ENCODE peak calls at places on chromosomes 1 and 21, in nine cellular contexts. One of them, this sample, is unnamed.

GRCh38 chr1:162882248-162882666 is 21.3 kb upstream of the CCDC190 start:
- DNase-seq in breast epithelium: no peak
- DNase-seq in psoas muscle: no peak
- DNase-seq in tibial nerve: no peak
- DNase-seq in keratinocyte: no peak
- DNase-seq in kidney: peak; percentile 33
- DNase-seq in ovary: no peak
- DNase-seq in mammary epithelial cell: no peak
- DNase-seq in sigmoid colon: no peak
- DNase-seq in this sample: no peak

GRCh38 chr1:28232558-28233263 is at the start of gene DNAJC8:
- DNase-seq in mammary epithelial cell: peak; percentile 84
- DNase-seq in sigmoid colon: peak; percentile 98
- DNase-seq in kidney: peak; percentile 98
- DNase-seq in tibial nerve: peak; percentile 98
- DNase-seq in psoas muscle: peak; percentile 96
- DNase-seq in keratinocyte: peak; percentile 65
- DNase-seq in ovary: peak; percentile 95
- DNase-seq in breast epithelium: peak; percentile 97
- DNase-seq in this sample: peak; percentile 76

GRCh38 chr1:231748744-231749143 is 122.2 kb downstream of the DISC1 start:
- DNase-seq in psoas muscle: no peak
- DNase-seq in ovary: peak; percentile 32
- DNase-seq in tibial nerve: no peak
- DNase-seq in mammary epithelial cell: no peak
- DNase-seq in keratinocyte: no peak
- DNase-seq in breast epithelium: no peak
- DNase-seq in sigmoid colon: no peak
- DNase-seq in kidney: no peak
- DNase-seq in this sample: no peak

GRCh38 chr1:56073614-56074356 is 505.6 kb downstream of the PLPP3 start:
- DNase-seq in breast epithelium: no peak
- DNase-seq in kidney: peak; percentile 73
- DNase-seq in mammary epithelial cell: no peak
- DNase-seq in sigmoid colon: peak; percentile 87
- DNase-seq in keratinocyte: no peak
- DNase-seq in ovary: peak; percentile 81
- DNase-seq in psoas muscle: peak; percentile 63
- DNase-seq in tibial nerve: peak; percentile 83
- DNase-seq in this sample: peak; percentile 91

GRCh38 chr1:204621996-204622395 is 63.5 kb downstream of the LRRN2 start:
- DNase-seq in ovary: no peak
- DNase-seq in keratinocyte: no peak
- DNase-seq in breast epithelium: no peak
- DNase-seq in kidney: peak; percentile 32
- DNase-seq in sigmoid colon: no peak
- DNase-seq in mammary epithelial cell: no peak
- DNase-seq in psoas muscle: no peak
- DNase-seq in tibial nerve: no peak
- DNase-seq in this sample: no peak

GRCh38 chr1:224256642-224257041 is 73.3 kb downstream of the NVL start:
- DNase-seq in ovary: no peak
- DNase-seq in kidney: no peak
- DNase-seq in breast epithelium: no peak
- DNase-seq in tibial nerve: no peak
- DNase-seq in keratinocyte: no peak
- DNase-seq in psoas muscle: no peak
- DNase-seq in mammary epithelial cell: no peak
- DNase-seq in sigmoid colon: no peak
- DNase-seq in this sample: no peak

GRCh38 chr1:26602378-26602959 is 72.9 kb downstream of the RPS6KA1 start:
- DNase-seq in breast epithelium: no peak
- DNase-seq in kidney: no peak
- DNase-seq in keratinocyte: no peak
- DNase-seq in mammary epithelial cell: peak; percentile 48
- DNase-seq in ovary: peak; percentile 60
- DNase-seq in tibial nerve: no peak
- DNase-seq in psoas muscle: no peak
- DNase-seq in sigmoid colon: no peak
- DNase-seq in this sample: no peak

GRCh38 chr1:174218983-174219382 is 59.7 kb downstream of the RABGAP1L start:
- DNase-seq in psoas muscle: no peak
- DNase-seq in ovary: no peak
- DNase-seq in breast epithelium: no peak
- DNase-seq in mammary epithelial cell: no peak
- DNase-seq in kidney: no peak
- DNase-seq in sigmoid colon: no peak
- DNase-seq in keratinocyte: no peak
- DNase-seq in tibial nerve: no peak
- DNase-seq in this sample: no peak

GRCh38 chr1:173661271-173661670 is 8.4 kb downstream of the ANKRD45 start:
- DNase-seq in kidney: no peak
- DNase-seq in sigmoid colon: no peak
- DNase-seq in tibial nerve: no peak
- DNase-seq in ovary: no peak
- DNase-seq in breast epithelium: no peak
- DNase-seq in mammary epithelial cell: no peak
- DNase-seq in psoas muscle: no peak
- DNase-seq in keratinocyte: no peak
- DNase-seq in this sample: no peak

GRCh38 chr1:118395430-118396001 is 210.5 kb upstream of the SPAG17 start:
- DNase-seq in tibial nerve: no peak
- DNase-seq in keratinocyte: no peak
- DNase-seq in ovary: no peak
- DNase-seq in mammary epithelial cell: no peak
- DNase-seq in psoas muscle: no peak
- DNase-seq in breast epithelium: no peak
- DNase-seq in kidney: no peak
- DNase-seq in sigmoid colon: no peak
- DNase-seq in this sample: no peak

GRCh38 chr1:6143392-6143791 is 36.7 kb downstream of the CHD5 start:
- DNase-seq in keratinocyte: no peak
- DNase-seq in mammary epithelial cell: peak; percentile 40
- DNase-seq in psoas muscle: no peak
- DNase-seq in breast epithelium: no peak
- DNase-seq in ovary: no peak
- DNase-seq in kidney: no peak
- DNase-seq in sigmoid colon: no peak
- DNase-seq in tibial nerve: no peak
- DNase-seq in this sample: no peak

GRCh38 chr21:41478319-41479177 is 29.4 kb downstream of the TMPRSS2 start:
- DNase-seq in keratinocyte: no peak
- DNase-seq in breast epithelium: no peak
- DNase-seq in kidney: no peak
- DNase-seq in ovary: no peak
- DNase-seq in mammary epithelial cell: peak; percentile 48
- DNase-seq in sigmoid colon: no peak
- DNase-seq in psoas muscle: no peak
- DNase-seq in tibial nerve: no peak
- DNase-seq in this sample: no peak

GRCh38 chr21:41482321-41482720 is 25.6 kb downstream of the TMPRSS2 start:
- DNase-seq in ovary: no peak
- DNase-seq in kidney: no peak
- DNase-seq in keratinocyte: no peak
- DNase-seq in psoas muscle: no peak
- DNase-seq in tibial nerve: no peak
- DNase-seq in breast epithelium: no peak
- DNase-seq in mammary epithelial cell: peak; percentile 23
- DNase-seq in sigmoid colon: no peak
- DNase-seq in this sample: no peak

GRCh38 chr21:41479686-41480085 is 28.3 kb downstream of the TMPRSS2 start:
- DNase-seq in sigmoid colon: no peak
- DNase-seq in keratinocyte: no peak
- DNase-seq in mammary epithelial cell: no peak
- DNase-seq in ovary: no peak
- DNase-seq in breast epithelium: no peak
- DNase-seq in psoas muscle: no peak
- DNase-seq in tibial nerve: no peak
- DNase-seq in kidney: no peak
- DNase-seq in this sample: no peak

GRCh38 chr21:41481191-41481590 is 26.8 kb downstream of the TMPRSS2 start:
- DNase-seq in breast epithelium: no peak
- DNase-seq in keratinocyte: no peak
- DNase-seq in kidney: no peak
- DNase-seq in ovary: no peak
- DNase-seq in sigmoid colon: no peak
- DNase-seq in psoas muscle: no peak
- DNase-seq in mammary epithelial cell: no peak
- DNase-seq in tibial nerve: no peak
- DNase-seq in this sample: no peak

GRCh38 chr21:41480086-41480690 is 27.8 kb downstream of the TMPRSS2 start:
- DNase-seq in psoas muscle: no peak
- DNase-seq in mammary epithelial cell: no peak
- DNase-seq in ovary: no peak
- DNase-seq in kidney: no peak
- DNase-seq in keratinocyte: no peak
- DNase-seq in tibial nerve: no peak
- DNase-seq in breast epithelium: no peak
- DNase-seq in sigmoid colon: no peak
- DNase-seq in this sample: no peak
- H3K36me3 ChIP-seq in psoas muscle: no peaks in the 10 kb centered on the region
- H3K36me3 ChIP-seq in mammary epithelial cell: no peaks in the 10 kb centered on the region
- H3K36me3 ChIP-seq in ovary: no peaks in the 10 kb centered on the region
- H3K36me3 ChIP-seq in kidney: peaks cover 17% of the 10 kb centered on the region
- H3K36me3 ChIP-seq in keratinocyte: no peaks in the 10 kb centered on the region
- H3K36me3 ChIP-seq in tibial nerve: no peaks in the 10 kb centered on the region
- H3K36me3 ChIP-seq in breast epithelium: no peaks in the 10 kb centered on the region
- H3K36me3 ChIP-seq in sigmoid colon: no peaks in the 10 kb centered on the region
- H3K36me3 ChIP-seq in this sample: no peaks in the 10 kb centered on the region

GRCh38 chr1:11414921-11415538 is 63.9 kb upstream of the DISP3 start:
- DNase-seq in psoas muscle: no peak
- DNase-seq in keratinocyte: no peak
- DNase-seq in kidney: no peak
- DNase-seq in mammary epithelial cell: no peak
- DNase-seq in ovary: no peak
- DNase-seq in tibial nerve: no peak
- DNase-seq in sigmoid colon: no peak
- DNase-seq in breast epithelium: no peak
- DNase-seq in this sample: no peak
- TF ChIP-seq CTCF in psoas muscle: no peak
- TF ChIP-seq CTCF in keratinocyte: no peak
- TF ChIP-seq CTCF in kidney: no peak
- TF ChIP-seq CTCF in mammary epithelial cell: no peak
- TF ChIP-seq CTCF in ovary: no peak
- TF ChIP-seq CTCF in tibial nerve: no peak
- TF ChIP-seq CTCF in sigmoid colon: no peak
- TF ChIP-seq CTCF in breast epithelium: no peak
- TF ChIP-seq CTCF in this sample: no peak

DNA sequence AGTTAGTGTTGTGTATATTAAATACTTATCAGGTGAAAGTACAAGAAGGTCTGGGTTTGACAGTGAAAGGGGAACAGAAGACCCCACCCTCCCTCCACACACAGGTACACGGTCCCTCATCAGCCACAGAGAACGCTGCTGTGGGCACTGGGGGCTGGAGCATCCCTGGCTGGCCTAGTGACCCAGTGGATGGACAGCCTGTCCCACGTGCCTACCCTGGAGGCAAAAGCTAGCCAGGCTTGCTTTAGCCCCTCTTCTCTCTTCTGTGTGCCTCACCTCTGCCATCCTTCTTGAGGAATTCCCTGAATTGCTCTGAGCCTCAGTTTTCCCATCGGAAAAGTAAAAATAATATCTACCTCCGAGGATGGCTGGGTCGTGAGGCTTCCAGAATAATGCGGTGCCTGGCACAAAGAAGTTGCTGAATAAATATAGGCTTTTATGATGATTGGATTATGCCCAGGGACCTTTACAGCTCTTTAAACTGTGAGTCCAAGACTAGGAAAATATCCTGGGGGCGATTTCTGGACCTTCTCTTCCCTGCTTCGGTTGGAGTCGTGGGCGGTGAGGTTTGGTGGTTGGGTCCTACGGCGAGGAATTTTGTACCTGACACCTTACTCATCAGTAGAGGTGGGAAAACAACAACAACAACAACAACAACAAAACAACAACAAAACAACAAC is 918 bp downstream of the IFNLR1 start:
- DNase-seq in tibial nerve: no peak
- DNase-seq in ovary: no peak
- DNase-seq in psoas muscle: no peak
- DNase-seq in mammary epithelial cell: no peak
- DNase-seq in sigmoid colon: no peak
- DNase-seq in kidney: no peak
- DNase-seq in breast epithelium: no peak
- DNase-seq in keratinocyte: no peak
- DNase-seq in this sample: no peak
- H3K4me3 ChIP-seq in tibial nerve: no peak overlapping the region
- H3K4me3 ChIP-seq in ovary: peak overlapping the region; percentile 39
- H3K4me3 ChIP-seq in psoas muscle: peak overlapping the region; percentile 77
- H3K4me3 ChIP-seq in mammary epithelial cell: peak overlapping the region; percentile 53
- H3K4me3 ChIP-seq in sigmoid colon: no peak overlapping the region
- H3K4me3 ChIP-seq in kidney: peak overlapping the region; percentile 55
- H3K4me3 ChIP-seq in breast epithelium: no peak overlapping the region
- H3K4me3 ChIP-seq in keratinocyte: peak overlapping the region; percentile 76
- H3K4me3 ChIP-seq in this sample: peak overlapping the region; percentile 69

GRCh38 chr1:30953685-30954084 is 45.1 kb upstream of the SDC3 start:
- DNase-seq in kidney: no peak
- DNase-seq in psoas muscle: no peak
- DNase-seq in ovary: no peak
- DNase-seq in mammary epithelial cell: no peak
- DNase-seq in tibial nerve: no peak
- DNase-seq in keratinocyte: no peak
- DNase-seq in breast epithelium: no peak
- DNase-seq in sigmoid colon: no peak
- DNase-seq in this sample: no peak

GRCh38 chr1:30950700-30951099 is 42.1 kb upstream of the SDC3 start:
- DNase-seq in keratinocyte: no peak
- DNase-seq in mammary epithelial cell: no peak
- DNase-seq in tibial nerve: no peak
- DNase-seq in breast epithelium: no peak
- DNase-seq in ovary: no peak
- DNase-seq in kidney: no peak
- DNase-seq in sigmoid colon: no peak
- DNase-seq in psoas muscle: no peak
- DNase-seq in this sample: no peak

GRCh38 chr1:30950053-30950452 is 41.5 kb upstream of the SDC3 start:
- DNase-seq in breast epithelium: no peak
- DNase-seq in kidney: no peak
- DNase-seq in tibial nerve: no peak
- DNase-seq in sigmoid colon: no peak
- DNase-seq in ovary: no peak
- DNase-seq in psoas muscle: no peak
- DNase-seq in mammary epithelial cell: no peak
- DNase-seq in keratinocyte: no peak
- DNase-seq in this sample: no peak

GRCh38 chr1:30955448-30956015 is 47.0 kb upstream of the SDC3 start:
- DNase-seq in psoas muscle: no peak
- DNase-seq in sigmoid colon: no peak
- DNase-seq in mammary epithelial cell: no peak
- DNase-seq in breast epithelium: no peak
- DNase-seq in kidney: no peak
- DNase-seq in ovary: no peak
- DNase-seq in keratinocyte: no peak
- DNase-seq in tibial nerve: no peak
- DNase-seq in this sample: no peak

DNA sequence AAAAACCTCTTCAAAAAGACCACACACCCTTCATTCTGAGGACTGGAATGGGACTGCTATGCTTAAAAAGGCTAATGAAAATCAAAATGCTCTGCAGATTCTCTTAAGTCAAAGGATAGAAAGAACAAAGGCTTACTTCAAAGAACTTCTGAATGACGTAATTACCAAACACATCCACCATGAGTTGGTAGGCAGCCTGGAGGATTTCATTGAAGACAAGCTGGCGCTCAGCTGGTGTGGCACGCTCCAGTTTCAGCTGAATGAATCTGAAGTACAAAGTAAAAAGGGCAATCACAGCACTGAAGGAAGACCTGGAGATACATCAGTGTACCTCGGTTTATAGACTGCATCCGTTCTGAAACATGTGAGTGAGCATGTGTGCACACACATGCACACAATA is 43.5 kb upstream of the SDC3 start:
- DNase-seq in mammary epithelial cell: no peak
- DNase-seq in keratinocyte: no peak
- DNase-seq in ovary: no peak
- DNase-seq in kidney: no peak
- DNase-seq in sigmoid colon: no peak
- DNase-seq in breast epithelium: no peak
- DNase-seq in tibial nerve: no peak
- DNase-seq in psoas muscle: no peak
- DNase-seq in this sample: no peak
- H3K36me3 ChIP-seq in mammary epithelial cell: peaks cover 45% of the 10 kb centered on the region
- H3K36me3 ChIP-seq in keratinocyte: peaks cover 29% of the 10 kb centered on the region
- H3K36me3 ChIP-seq in ovary: no peaks in the 10 kb centered on the region
- H3K36me3 ChIP-seq in kidney: peaks cover 58% of the 10 kb centered on the region
- H3K36me3 ChIP-seq in sigmoid colon: peaks cover 73% of the 10 kb centered on the region
- H3K36me3 ChIP-seq in breast epithelium: peaks cover 6% of the 10 kb centered on the region
- H3K36me3 ChIP-seq in tibial nerve: peaks cover 75% of the 10 kb centered on the region
- H3K36me3 ChIP-seq in psoas muscle: peaks cover 12% of the 10 kb centered on the region
- H3K36me3 ChIP-seq in this sample: peaks cover 64% of the 10 kb centered on the region